ENCODE peak calls at places on chromosome 7, in ten cellular contexts. X, A, U, Z, W, Q, G, D, P and I are unnamed samples.

GRCh38 chr7:37234928-37235327 is 213.7 kb downstream of the ELMO1 start:
- DNase-seq in U (peak), Z (peak), X (no peak), W (no peak), D (peak), G (peak), Q (no peak), P (no peak), A (peak), I (no peak)

GRCh38 chr7:99235925-99236324 is 28.0 kb upstream of the KPNA7 start:
- DNase-seq in A (no peak), Z (no peak), G (no peak), D (no peak), X (no peak), P (no peak), W (no peak), Q (no peak), U (no peak), I (no peak)

GRCh38 chr7:109864263-109864662 is 1226.7 kb upstream of the LRRN3 start:
- DNase-seq in P (no peak), Q (no peak), Z (no peak), W (no peak), G (peak), D (no peak), A (no peak), X (no peak), U (no peak), I (no peak)

GRCh38 chr7:38806912-38807311 is 102.1 kb downstream of the VPS41 start:
- DNase-seq in G (no peak), Z (no peak), D (no peak), U (no peak), X (no peak), A (no peak), Q (no peak), P (no peak), W (no peak), I (no peak)

GRCh38 chr7:136845899-136846465 is 22.5 kb upstream of the CHRM2 start:
- DNase-seq in Z (peak), Q (no peak), U (no peak), G (no peak), P (no peak), W (no peak), D (no peak), X (no peak), A (no peak), I (no peak)

GRCh38 chr7:1087952-1088920 is at the start of gene GPER1:
- DNase-seq in P (peak), Q (peak), Z (peak), D (peak), X (peak), W (peak), A (peak), G (no peak), U (no peak), I (no peak)

GRCh38 chr7:99201027-99201426 is 6.9 kb downstream of the KPNA7 start:
- DNase-seq in G (no peak), Q (no peak), Z (peak), D (peak), A (peak), U (no peak), W (no peak), X (no peak), P (no peak), I (peak)

GRCh38 chr7:127677433-127678230 is 25.6 kb downstream of the SND1 start:
- DNase-seq in A (no peak), W (no peak), X (no peak), Z (no peak), P (no peak), D (no peak), G (no peak), Q (no peak), U (no peak), I (no peak)

GRCh38 chr7:34837316-34837715 is 179.3 kb downstream of the NPSR1 start:
- DNase-seq in D (peak), W (no peak), Q (no peak), A (peak), Z (no peak), U (peak), X (no peak), P (no peak), G (no peak), I (no peak)

GRCh38 chr7:16395121-16395520 is 26.2 kb downstream of the CRPPA start:
- DNase-seq in U (no peak), P (no peak), A (no peak), Q (no peak), G (no peak), X (no peak), D (no peak), W (no peak), Z (no peak), I (no peak)

GRCh38 chr7:93119191-93119905 is 1.6 kb upstream of the SAMD9 start:
- DNase-seq in G (no peak), D (no peak), P (no peak), X (no peak), Z (no peak), Q (peak), U (no peak), W (no peak), A (no peak), I (no peak)

GRCh38 chr7:10577866-10578374 is 395.8 kb upstream of the PHF14 start:
- DNase-seq in Z (no peak), G (no peak), W (no peak), D (no peak), P (no peak), X (no peak), U (no peak), A (no peak), Q (no peak), I (no peak)

GRCh38 chr7:155644971-155645509 is 579 bp downstream of the RBM33 start:
- DNase-seq in W (no peak), Z (peak), A (peak), U (peak), X (peak), Q (no peak), G (peak), D (peak), P (peak), I (no peak)

GRCh38 chr7:18715988-18716387 is 220.4 kb downstream of the HDAC9 start:
- DNase-seq in Z (no peak), Q (no peak), U (no peak), X (no peak), P (no peak), D (peak), W (no peak), A (no peak), G (no peak), I (no peak)

GRCh38 chr7:18356195-18356645 is 139.3 kb upstream of the HDAC9 start:
- DNase-seq in A (peak), G (no peak), X (no peak), D (peak), Q (no peak), U (peak), W (no peak), Z (peak), P (no peak), I (no peak)

GRCh38 chr7:10789170-10789569 is 184.5 kb upstream of the PHF14 start:
- DNase-seq in X (no peak), Z (no peak), Q (no peak), W (no peak), U (no peak), G (no peak), P (no peak), D (no peak), A (no peak), I (no peak)

GRCh38 chr7:73544678-73545077 is 12.8 kb downstream of the BCL7B start:
- DNase-seq in Z (no peak), W (no peak), X (no peak), Q (no peak), G (no peak), P (no peak), A (no peak), D (no peak), U (no peak), I (no peak)

GRCh38 chr7:151249732-151250072 is 1.2 kb upstream of the SMARCD3 start:
- DNase-seq in W (peak), X (peak), G (peak), Q (peak), A (no peak), D (peak), P (peak), U (no peak), Z (peak), I (no peak)
- H3K4me3 ChIP-seq in W (peak), X (peak), G (peak), Q (peak), A (no peak), D (peak), P (peak), U (no peak), Z (no peak), I (no peak)

GRCh38 chr7:47508389-47509380 is 73.2 kb downstream of the TNS3 start:
- DNase-seq in Q (no peak), Z (no peak), A (peak), P (no peak), G (no peak), W (no peak), D (no peak), U (no peak), X (peak), I (no peak)
- H3K27ac ChIP-seq in Q (no peak), Z (no peak), A (no peak), P (no peak), G (no peak), W (no peak), D (peak), U (no peak), X (no peak), I (no peak)

DNA sequence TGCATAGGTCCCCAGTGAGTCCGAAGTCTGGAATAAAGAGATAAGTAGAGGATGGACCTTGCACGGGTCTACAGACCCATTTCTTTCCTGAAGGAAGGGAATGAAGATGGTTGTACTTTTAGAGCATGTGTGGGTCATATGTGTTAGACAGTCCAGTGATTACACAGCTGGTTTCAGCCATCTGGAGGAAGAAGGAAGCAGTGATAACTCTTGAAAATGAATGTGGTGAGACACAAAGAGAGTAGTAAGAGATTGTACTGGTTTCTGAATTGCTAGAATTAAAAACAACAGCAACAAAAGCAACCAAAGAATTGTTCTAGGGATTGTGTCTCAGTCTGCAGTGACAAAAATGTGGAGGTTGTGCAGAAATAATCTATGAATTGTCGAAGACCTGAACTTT is 258.9 kb downstream of the SUGCT start:
- DNase-seq in G (no peak), X (no peak), Z (no peak), D (no peak), U (no peak), Q (no peak), W (no peak), A (no peak), P (no peak), I (no peak)
- H3K4me3 ChIP-seq in G (no peak), X (no peak), Z (no peak), D (no peak), U (no peak), Q (no peak), W (no peak), A (no peak), P (no peak), I (no peak)

DNA sequence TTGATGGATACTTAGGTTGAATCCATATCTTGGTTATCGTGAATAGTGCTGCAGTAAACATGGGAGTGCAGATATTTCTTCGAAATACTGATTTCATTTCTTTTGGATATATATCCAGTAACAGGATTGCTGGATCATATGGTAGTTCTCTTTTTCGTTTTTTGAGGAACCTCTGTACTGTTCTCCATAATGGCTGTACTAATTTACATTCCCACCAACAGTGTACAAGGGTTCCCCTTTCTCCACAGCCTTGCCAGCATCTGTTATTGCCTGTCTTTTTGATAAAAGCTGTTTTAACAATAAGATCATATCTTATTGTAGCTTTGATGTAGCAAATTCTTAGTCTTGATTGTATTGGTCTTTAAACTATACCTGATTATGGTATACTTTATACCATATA is 45.3 kb downstream of the ZNRF2 start:
- DNase-seq in A (no peak), D (no peak), G (no peak), U (no peak), X (no peak), P (no peak), Z (no peak), Q (no peak), W (no peak), I (no peak)
- H3K27ac ChIP-seq in A (no peak), D (peak), G (no peak), U (no peak), X (no peak), P (no peak), Z (no peak), Q (no peak), W (no peak), I (no peak)

GRCh38 chr7:121313220-121313792 is 15.5 kb upstream of the WNT16 start:
- DNase-seq in Q (no peak), A (peak), X (no peak), Z (no peak), P (no peak), W (no peak), G (no peak), U (no peak), D (no peak), I (no peak)
- H3K4me3 ChIP-seq in Q (no peak), A (no peak), X (no peak), Z (no peak), P (no peak), W (no peak), G (no peak), U (no peak), D (no peak), I (no peak)

GRCh38 chr7:41149576-41149975 is 553.3 kb downstream of the INHBA start:
- DNase-seq in A (no peak), W (no peak), U (no peak), P (no peak), G (no peak), X (peak), D (no peak), Z (no peak), Q (no peak), I (no peak)

GRCh38 chr7:41146423-41146822 is 556.5 kb downstream of the INHBA start:
- DNase-seq in X (no peak), Q (no peak), U (no peak), G (no peak), D (no peak), P (no peak), A (peak), W (no peak), Z (no peak), I (no peak)

GRCh38 chr7:41145656-41146055 is 557.2 kb downstream of the INHBA start:
- DNase-seq in Q (no peak), X (no peak), U (no peak), P (no peak), G (no peak), W (no peak), A (no peak), Z (peak), D (no peak), I (no peak)

GRCh38 chr7:41148521-41148951 is 554.4 kb downstream of the INHBA start:
- DNase-seq in D (peak), Z (peak), P (no peak), G (no peak), X (no peak), W (no peak), U (peak), Q (no peak), A (peak), I (no peak)

GRCh38 chr7:41147651-41148360 is 555.1 kb downstream of the INHBA start:
- DNase-seq in X (no peak), A (no peak), U (no peak), Q (no peak), D (no peak), W (no peak), Z (peak), P (no peak), G (no peak), I (no peak)
- H3K27ac ChIP-seq in X (no peak), A (peak), U (no peak), Q (no peak), D (no peak), W (no peak), Z (no peak), P (no peak), G (no peak), I (peak)